ENCODE peak calls at places on chromosome 18, in seven cellular contexts. W is T-cell; T is aorta; O is central memory CD8-positive, alpha-beta T cell; Y is right cardiac atrium; R is effector memory CD8-positive, alpha-beta T cell; C is upper lobe of right lung. M is an unnamed sample.

GRCh38 chr18:55031979-55032378 is 72.7 kb upstream of the CCDC68 start:
- ATAC-seq in R (no peak), W (no peak), T (no peak), O (no peak), C (peak; percentile 86), Y (no peak), M (peak; percentile 39)

GRCh38 chr18:56919190-56919589 is 227.7 kb upstream of the BOD1L2 start:
- ATAC-seq in O (no peak), W (no peak), C (no peak), T (no peak), R (no peak), Y (no peak), M (no peak)

GRCh38 chr18:5305835-5306234 is 10.3 kb upstream of the ZBTB14 start:
- ATAC-seq in W (no peak), T (no peak), C (no peak), Y (no peak), O (no peak), R (no peak), M (no peak)

GRCh38 chr18:8735274-8735673 is 29.9 kb downstream of the MTCL1 start:
- ATAC-seq in T (no peak), Y (no peak), R (no peak), W (no peak), O (no peak), C (no peak), M (no peak)

GRCh38 chr18:44180683-44181082 is 500.0 kb upstream of the SETBP1 start:
- ATAC-seq in Y (peak; percentile 39), T (no peak), C (no peak), W (no peak), R (no peak), O (no peak), M (no peak)

GRCh38 chr18:57029761-57030160 is 117.1 kb upstream of the BOD1L2 start:
- ATAC-seq in O (no peak), W (no peak), T (no peak), C (no peak), R (no peak), Y (no peak), M (no peak)

GRCh38 chr18:5998166-5998881 is 103.0 kb upstream of the TMEM200C start:
- ATAC-seq in T (no peak), W (no peak), O (no peak), Y (no peak), C (no peak), R (no peak), M (no peak)

GRCh38 chr18:61896767-61897166 is 4.0 kb upstream of the RNF152 start:
- ATAC-seq in T (no peak), Y (peak; percentile 36), O (no peak), R (no peak), C (no peak), W (no peak), M (no peak)

M was measured in stimulated activated memory B cell treated with anti-CD40 and anti-IgM and Interleukin-4, amounts not matched to agents 10 μg/mL and 1 μg/mL and 100 μg/mL, for 72 hours.